ENCODE peak calls at places on chromosome 1, in nine cellular contexts. One of them, this sample, is unnamed.

GRCh38 chr1:167186198-167186750 is 34.4 kb upstream of the POU2F1 start:
- DNase-seq in ovary: no peak
- DNase-seq in transverse colon: no peak
- DNase-seq in tibial nerve: no peak
- DNase-seq in stomach: no peak
- DNase-seq in A549: no peak
- DNase-seq in HepG2: no peak
- DNase-seq in suprapubic skin: no peak
- DNase-seq in SK-N-SH: no peak
- DNase-seq in this sample: no peak

GRCh38 chr1:241985787-241986186 is 13.1 kb downstream of the MAP1LC3C start:
- DNase-seq in ovary: no peak
- DNase-seq in transverse colon: peak; percentile 24
- DNase-seq in tibial nerve: no peak
- DNase-seq in stomach: peak; percentile 30
- DNase-seq in A549: peak; percentile 62
- DNase-seq in HepG2: peak; percentile 47
- DNase-seq in suprapubic skin: no peak
- DNase-seq in SK-N-SH: peak; percentile 55
- DNase-seq in this sample: no peak

GRCh38 chr1:24639881-24640280 is 3.2 kb upstream of the SRRM1 start:
- DNase-seq in ovary: no peak
- DNase-seq in transverse colon: no peak
- DNase-seq in tibial nerve: no peak
- DNase-seq in stomach: no peak
- DNase-seq in A549: no peak
- DNase-seq in HepG2: peak; percentile 72
- DNase-seq in suprapubic skin: no peak
- DNase-seq in SK-N-SH: no peak
- DNase-seq in this sample: no peak

GRCh38 chr1:183080406-183080805 is 57.2 kb downstream of the LAMC1 start:
- DNase-seq in ovary: no peak
- DNase-seq in transverse colon: no peak
- DNase-seq in tibial nerve: no peak
- DNase-seq in stomach: no peak
- DNase-seq in A549: peak; percentile 22
- DNase-seq in HepG2: no peak
- DNase-seq in suprapubic skin: no peak
- DNase-seq in SK-N-SH: peak; percentile 15
- DNase-seq in this sample: no peak

GRCh38 chr1:113088972-113089371 is 16.0 kb downstream of the LRIG2 start:
- DNase-seq in ovary: no peak
- DNase-seq in transverse colon: no peak
- DNase-seq in tibial nerve: no peak
- DNase-seq in stomach: no peak
- DNase-seq in A549: no peak
- DNase-seq in HepG2: no peak
- DNase-seq in suprapubic skin: no peak
- DNase-seq in SK-N-SH: peak; percentile 34
- DNase-seq in this sample: no peak

GRCh38 chr1:218025454-218025853 is 259.6 kb upstream of the RRP15 start:
- DNase-seq in ovary: no peak
- DNase-seq in transverse colon: no peak
- DNase-seq in tibial nerve: no peak
- DNase-seq in stomach: no peak
- DNase-seq in A549: no peak
- DNase-seq in HepG2: no peak
- DNase-seq in suprapubic skin: no peak
- DNase-seq in SK-N-SH: no peak
- DNase-seq in this sample: no peak

GRCh38 chr1:156241311-156241811 is 623 bp upstream of the BGLAP start:
- DNase-seq in ovary: no peak
- DNase-seq in transverse colon: no peak
- DNase-seq in tibial nerve: no peak
- DNase-seq in stomach: no peak
- DNase-seq in A549: no peak
- DNase-seq in HepG2: no peak
- DNase-seq in suprapubic skin: no peak
- DNase-seq in SK-N-SH: no peak
- DNase-seq in this sample: no peak

GRCh38 chr1:9676815-9677393 is 25.4 kb downstream of the PIK3CD start:
- DNase-seq in ovary: no peak
- DNase-seq in transverse colon: no peak
- DNase-seq in tibial nerve: no peak
- DNase-seq in stomach: no peak
- DNase-seq in A549: no peak
- DNase-seq in HepG2: no peak
- DNase-seq in suprapubic skin: no peak
- DNase-seq in SK-N-SH: no peak
- DNase-seq in this sample: no peak

GRCh38 chr1:186486061-186486460 is 25.1 kb upstream of the PDC start:
- DNase-seq in ovary: no peak
- DNase-seq in transverse colon: no peak
- DNase-seq in tibial nerve: no peak
- DNase-seq in stomach: no peak
- DNase-seq in A549: no peak
- DNase-seq in HepG2: no peak
- DNase-seq in suprapubic skin: no peak
- DNase-seq in SK-N-SH: no peak
- DNase-seq in this sample: no peak

GRCh38 chr1:182628657-182629056 is 24.5 kb upstream of the RGS16 start:
- DNase-seq in ovary: no peak
- DNase-seq in transverse colon: no peak
- DNase-seq in tibial nerve: no peak
- DNase-seq in stomach: no peak
- DNase-seq in A549: no peak
- DNase-seq in HepG2: no peak
- DNase-seq in suprapubic skin: no peak
- DNase-seq in SK-N-SH: no peak
- DNase-seq in this sample: no peak

GRCh38 chr1:67314696-67315095 is 7.0 kb downstream of the IL12RB2 start:
- DNase-seq in ovary: no peak
- DNase-seq in transverse colon: no peak
- DNase-seq in tibial nerve: no peak
- DNase-seq in stomach: no peak
- DNase-seq in A549: no peak
- DNase-seq in HepG2: no peak
- DNase-seq in suprapubic skin: no peak
- DNase-seq in SK-N-SH: peak; percentile 12
- DNase-seq in this sample: no peak

GRCh38 chr1:23150742-23151141 is 17.9 kb downstream of the LUZP1 start:
- DNase-seq in ovary: no peak
- DNase-seq in transverse colon: no peak
- DNase-seq in tibial nerve: no peak
- DNase-seq in stomach: no peak
- DNase-seq in A549: no peak
- DNase-seq in HepG2: no peak
- DNase-seq in suprapubic skin: no peak
- DNase-seq in SK-N-SH: no peak
- DNase-seq in this sample: no peak

GRCh38 chr1:42753070-42753469 is 13.0 kb upstream of the CLDN19 start:
- DNase-seq in ovary: no peak
- DNase-seq in transverse colon: no peak
- DNase-seq in tibial nerve: no peak
- DNase-seq in stomach: no peak
- DNase-seq in A549: no peak
- DNase-seq in HepG2: no peak
- DNase-seq in suprapubic skin: no peak
- DNase-seq in SK-N-SH: no peak
- DNase-seq in this sample: no peak

GRCh38 chr1:54882483-54882882 is 4.5 kb downstream of the DHCR24 start:
- DNase-seq in ovary: no peak
- DNase-seq in transverse colon: no peak
- DNase-seq in tibial nerve: no peak
- DNase-seq in stomach: no peak
- DNase-seq in A549: peak; percentile 69
- DNase-seq in HepG2: peak; percentile 42
- DNase-seq in suprapubic skin: no peak
- DNase-seq in SK-N-SH: no peak
- DNase-seq in this sample: no peak

GRCh38 chr1:95888877-95889799 is 655.1 kb downstream of the RWDD3 start:
- DNase-seq in ovary: no peak
- DNase-seq in transverse colon: no peak
- DNase-seq in tibial nerve: no peak
- DNase-seq in stomach: no peak
- DNase-seq in A549: no peak
- DNase-seq in HepG2: no peak
- DNase-seq in suprapubic skin: no peak
- DNase-seq in SK-N-SH: no peak
- DNase-seq in this sample: no peak

GRCh38 chr1:62508187-62508758 is 71.4 kb downstream of the USP1 start:
- DNase-seq in ovary: no peak
- DNase-seq in transverse colon: no peak
- DNase-seq in tibial nerve: no peak
- DNase-seq in stomach: no peak
- DNase-seq in A549: peak; percentile 44
- DNase-seq in HepG2: peak; percentile 48
- DNase-seq in suprapubic skin: no peak
- DNase-seq in SK-N-SH: peak; percentile 33
- DNase-seq in this sample: no peak

DNA sequence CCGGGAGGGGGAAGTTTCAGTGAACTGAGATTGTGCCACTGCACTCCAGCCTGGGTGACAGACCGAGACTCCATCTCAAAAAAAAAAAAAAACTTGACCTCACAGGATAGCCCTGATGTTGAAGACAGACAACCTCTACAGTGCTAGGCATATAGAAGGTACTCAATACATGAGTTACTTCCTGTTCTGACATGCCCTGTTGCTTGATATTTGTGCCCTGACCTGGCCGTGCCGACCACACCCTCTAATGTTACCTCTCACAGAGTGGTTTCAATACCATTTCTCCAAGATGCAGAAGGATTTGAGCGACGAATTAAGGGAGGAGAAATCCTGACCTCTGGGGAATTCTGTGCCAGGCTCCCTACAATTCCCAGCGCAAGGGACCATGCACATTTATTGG is 5.2 kb downstream of the PTAFR start:
- DNase-seq in ovary: no peak
- DNase-seq in transverse colon: no peak
- DNase-seq in tibial nerve: no peak
- DNase-seq in stomach: no peak
- DNase-seq in A549: no peak
- DNase-seq in HepG2: no peak
- DNase-seq in suprapubic skin: no peak
- DNase-seq in SK-N-SH: no peak
- DNase-seq in this sample: no peak
- H3K27ac ChIP-seq in ovary: no peak overlapping the region
- H3K27ac ChIP-seq in transverse colon: no peak overlapping the region
- H3K27ac ChIP-seq in tibial nerve: no peak overlapping the region
- H3K27ac ChIP-seq in stomach: peak overlapping the region; percentile 81
- H3K27ac ChIP-seq in A549: no peak overlapping the region
- H3K27ac ChIP-seq in HepG2: no peak overlapping the region
- H3K27ac ChIP-seq in suprapubic skin: no peak overlapping the region
- H3K27ac ChIP-seq in SK-N-SH: no peak overlapping the region
- H3K27ac ChIP-seq in this sample: no peak overlapping the region

GRCh38 chr1:229420765-229421164 is 13.1 kb downstream of the ACTA1 start:
- DNase-seq in ovary: no peak
- DNase-seq in transverse colon: no peak
- DNase-seq in tibial nerve: no peak
- DNase-seq in stomach: no peak
- DNase-seq in A549: peak; percentile 34
- DNase-seq in HepG2: no peak
- DNase-seq in suprapubic skin: no peak
- DNase-seq in SK-N-SH: no peak
- DNase-seq in this sample: no peak
- TF ChIP-seq CTCF in ovary: no peak
- TF ChIP-seq CTCF in transverse colon: no peak
- TF ChIP-seq CTCF in tibial nerve: no peak
- TF ChIP-seq CTCF in stomach: no peak
- TF ChIP-seq CTCF in A549: no peak
- TF ChIP-seq CTCF in HepG2: peak; percentile 54
- TF ChIP-seq CTCF in suprapubic skin: no peak
- TF ChIP-seq CTCF in SK-N-SH: no peak
- TF ChIP-seq CTCF in this sample: no peak

DNA sequence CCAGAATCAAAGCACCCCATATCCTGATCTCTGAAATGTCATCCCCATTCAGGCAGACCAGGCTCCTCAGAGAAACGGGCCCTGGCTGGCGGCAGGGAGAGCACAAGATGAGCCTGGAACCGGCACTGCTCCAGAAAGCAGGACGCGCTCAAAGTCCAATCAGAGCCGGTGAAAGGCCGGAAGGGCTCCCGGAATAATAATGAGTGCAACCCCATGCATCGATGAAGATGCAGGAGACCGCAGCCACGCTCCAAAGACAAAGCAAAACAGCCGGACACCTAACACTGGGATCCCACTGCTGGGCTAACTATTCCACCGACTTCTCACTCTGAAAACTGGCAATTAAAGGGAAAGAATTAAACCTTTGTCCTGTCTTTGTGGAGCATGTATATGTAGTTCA is 95.5 kb downstream of the NPHP4 start:
- DNase-seq in ovary: no peak
- DNase-seq in transverse colon: no peak
- DNase-seq in tibial nerve: no peak
- DNase-seq in stomach: no peak
- DNase-seq in A549: no peak
- DNase-seq in HepG2: no peak
- DNase-seq in suprapubic skin: no peak
- DNase-seq in SK-N-SH: no peak
- DNase-seq in this sample: no peak
- TF ChIP-seq EP300 in ovary: no peak
- TF ChIP-seq EP300 in transverse colon: no peak
- TF ChIP-seq EP300 in tibial nerve: no peak
- TF ChIP-seq EP300 in stomach: no peak
- TF ChIP-seq EP300 in A549: no peak
- TF ChIP-seq EP300 in HepG2: no peak
- TF ChIP-seq EP300 in suprapubic skin: no peak
- TF ChIP-seq EP300 in SK-N-SH: no peak
- TF ChIP-seq EP300 in this sample: no peak

GRCh38 chr1:30895942-30896660 is 12.5 kb downstream of the SDC3 start:
- DNase-seq in ovary: no peak
- DNase-seq in transverse colon: no peak
- DNase-seq in tibial nerve: no peak
- DNase-seq in stomach: no peak
- DNase-seq in A549: no peak
- DNase-seq in HepG2: no peak
- DNase-seq in suprapubic skin: no peak
- DNase-seq in SK-N-SH: no peak
- DNase-seq in this sample: no peak
- H3K27ac ChIP-seq in ovary: no peak overlapping the region
- H3K27ac ChIP-seq in transverse colon: peak overlapping the region; percentile 93
- H3K27ac ChIP-seq in tibial nerve: peak overlapping the region; percentile 80
- H3K27ac ChIP-seq in stomach: peak overlapping the region; percentile 33
- H3K27ac ChIP-seq in A549: peak overlapping the region; percentile 7
- H3K27ac ChIP-seq in HepG2: no peak overlapping the region
- H3K27ac ChIP-seq in suprapubic skin: no peak overlapping the region
- H3K27ac ChIP-seq in SK-N-SH: no peak overlapping the region
- H3K27ac ChIP-seq in this sample: peak overlapping the region; percentile 93